ENCODE peak calls at places on chromosome 2, in four cellular contexts. R is WTC11, E is GM12878, D is HepG2. O is an unnamed sample.

GRCh38 chr2:8545676-8546318 is 136.1 kb upstream of the ID2 start:
- DNase-seq in R (no peak), E (no peak), D (no peak), O (no peak)

GRCh38 chr2:75432761-75433361 is 127.9 kb downstream of the EVA1A start:
- DNase-seq in R (no peak), E (peak), D (no peak), O (no peak)

GRCh38 chr2:199792381-199792780 is 58.6 kb downstream of the FTCDNL1 start:
- DNase-seq in R (no peak), E (no peak), D (no peak), O (no peak)

GRCh38 chr2:198471291-198471690 is 666.9 kb downstream of the PLCL1 start:
- DNase-seq in R (no peak), E (no peak), D (no peak), O (no peak)

GRCh38 chr2:175154670-175155082 is 13.3 kb downstream of the ATF2 start:
- DNase-seq in R (no peak), E (no peak), D (no peak), O (no peak)

GRCh38 chr2:191246820-191247380 is 1.7 kb downstream of the MYO1B start:
- DNase-seq in R (no peak), E (no peak), D (no peak), O (no peak)

GRCh38 chr2:132998221-132998620 is 328.2 kb upstream of the LYPD1 start:
- DNase-seq in R (no peak), E (no peak), D (no peak), O (no peak)

GRCh38 chr2:217064234-217065103 is 204.6 kb upstream of the TNP1 start:
- DNase-seq in R (peak), E (no peak), D (no peak), O (no peak)

GRCh38 chr2:52034706-52035105 is 1002.8 kb upstream of the NRXN1 start:
- DNase-seq in R (no peak), E (no peak), D (no peak), O (no peak)

GRCh38 chr2:9565436-9566153 is 10.0 kb upstream of the ADAM17 start:
- DNase-seq in R (no peak), E (no peak), D (no peak), O (no peak)

GRCh38 chr2:158323381-158323780 is 133.2 kb downstream of the CCDC148 start:
- DNase-seq in R (no peak), E (no peak), D (no peak), O (no peak)

GRCh38 chr2:194721227-194721626 is 935.8 kb upstream of the SLC39A10 start:
- DNase-seq in R (no peak), E (no peak), D (no peak), O (no peak)

GRCh38 chr2:99386011-99386410 is 48.8 kb downstream of the EIF5B start:
- DNase-seq in R (no peak), E (no peak), D (no peak), O (no peak)

GRCh38 chr2:148674063-148675020 is 29.8 kb downstream of the EPC2 start:
- DNase-seq in R (peak), E (no peak), D (peak), O (peak)

GRCh38 chr2:189797902-189798301 is 13.7 kb downstream of the PMS1 start:
- DNase-seq in R (no peak), E (no peak), D (no peak), O (no peak)

GRCh38 chr2:157628532-157629415 is at the start of gene ACVR1C:
- DNase-seq in R (peak), E (no peak), D (peak), O (peak)

GRCh38 chr2:165902929-165903328 is 50.6 kb downstream of the TTC21B start:
- DNase-seq in R (no peak), E (no peak), D (peak), O (no peak)

GRCh38 chr2:71895320-71896161 is 252.1 kb downstream of the CYP26B1 start:
- DNase-seq in R (no peak), E (no peak), D (no peak), O (peak)

GRCh38 chr2:73821227-73821626 is 7.5 kb upstream of the STAMBP start:
- DNase-seq in R (no peak), E (peak), D (no peak), O (no peak)

GRCh38 chr2:60550151-60550983 is 3.1 kb downstream of the BCL11A start:
- DNase-seq in R (peak), E (no peak), D (peak), O (peak)

GRCh38 chr2:37568565-37568964 is 102.9 kb downstream of the CDC42EP3 start:
- DNase-seq in R (no peak), E (no peak), D (no peak), O (no peak)

GRCh38 chr2:227460079-227460485 is 11.9 kb upstream of the AGFG1 start:
- DNase-seq in R (no peak), E (no peak), D (no peak), O (peak)

GRCh38 chr2:146321175-146321574 is 1523.7 kb upstream of the ACVR2A start:
- DNase-seq in R (no peak), E (no peak), D (no peak), O (no peak)

GRCh38 chr2:143778981-143779380 is 649.8 kb downstream of the ARHGAP15 start:
- DNase-seq in R (no peak), E (no peak), D (no peak), O (no peak)

GRCh38 chr2:81324046-81324445 is 1019.5 kb upstream of the LRRTM1 start:
- DNase-seq in R (peak), E (no peak), D (peak), O (no peak)

GRCh38 chr2:171747371-171747770 is 60.1 kb downstream of the DYNC1I2 start:
- DNase-seq in R (no peak), E (no peak), D (no peak), O (no peak)

GRCh38 chr2:15284601-15285000 is 276.5 kb downstream of the NBAS start:
- DNase-seq in R (no peak), E (no peak), D (no peak), O (no peak)

GRCh38 chr2:11102956-11103860 is 52.1 kb upstream of the SLC66A3 start:
- DNase-seq in R (no peak), E (no peak), D (no peak), O (no peak)

GRCh38 chr2:180124273-180124881 is 117.3 kb upstream of the CWC22 start:
- DNase-seq in R (no peak), E (peak), D (peak), O (peak)

GRCh38 chr2:47336259-47337238 is 66.4 kb upstream of the MSH2 start:
- DNase-seq in R (no peak), E (peak), D (no peak), O (peak)

GRCh38 chr2:26184555-26185303 is 11.8 kb downstream of the GAREM2 start:
- DNase-seq in R (peak), E (peak), D (no peak), O (peak)

GRCh38 chr2:176106636-176107539 is at the start of gene HOXD11:
- DNase-seq in R (peak), E (no peak), D (no peak), O (no peak)

GRCh38 chr2:239509388-239510143 is 108.7 kb upstream of the HDAC4 start:
- DNase-seq in R (no peak), E (no peak), D (no peak), O (no peak)

GRCh38 chr2:229713371-229714079 is 830 bp downstream of the DNER start:
- DNase-seq in R (peak), E (no peak), D (no peak), O (no peak)

GRCh38 chr2:213119061-213119809 is 32.2 kb downstream of the IKZF2 start:
- DNase-seq in R (no peak), E (peak), D (no peak), O (no peak)

GRCh38 chr2:137857871-137858270 is 106.4 kb upstream of the HNMT start:
- DNase-seq in R (no peak), E (no peak), D (no peak), O (no peak)

GRCh38 chr2:71223767-71224333 is 3.1 kb downstream of the PAIP2B start:
- DNase-seq in R (peak), E (no peak), D (peak), O (peak)

GRCh38 chr2:119753041-119753929 is 6.4 kb upstream of the PTPN4 start:
- DNase-seq in R (no peak), E (no peak), D (peak), O (no peak)

DNA sequence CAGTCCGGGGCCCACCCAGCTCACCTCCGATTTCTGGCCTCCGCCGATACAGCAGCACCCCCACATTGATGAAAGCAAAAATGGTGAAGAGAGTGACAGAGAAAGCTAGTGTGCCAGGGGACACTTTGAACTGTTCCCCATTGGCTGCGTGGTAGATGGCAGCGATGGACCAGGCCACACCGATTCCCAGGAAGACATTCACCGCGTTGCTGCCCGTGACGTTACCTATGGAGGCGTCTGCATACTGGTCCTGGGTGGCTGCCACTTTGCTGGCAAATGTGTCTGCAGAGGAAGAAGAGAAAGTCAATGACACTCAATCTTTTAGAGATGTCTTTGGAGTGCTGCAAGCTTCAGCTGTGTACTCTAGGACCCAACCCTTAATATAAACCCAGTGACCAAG is 336.3 kb upstream of the THUMPD2 start:
- DNase-seq in R (no peak), E (no peak), D (no peak), O (no peak)
- TF ChIP-seq TCF7 in R (no peak), E (no peak), D (no peak), O (no peak)

DNA sequence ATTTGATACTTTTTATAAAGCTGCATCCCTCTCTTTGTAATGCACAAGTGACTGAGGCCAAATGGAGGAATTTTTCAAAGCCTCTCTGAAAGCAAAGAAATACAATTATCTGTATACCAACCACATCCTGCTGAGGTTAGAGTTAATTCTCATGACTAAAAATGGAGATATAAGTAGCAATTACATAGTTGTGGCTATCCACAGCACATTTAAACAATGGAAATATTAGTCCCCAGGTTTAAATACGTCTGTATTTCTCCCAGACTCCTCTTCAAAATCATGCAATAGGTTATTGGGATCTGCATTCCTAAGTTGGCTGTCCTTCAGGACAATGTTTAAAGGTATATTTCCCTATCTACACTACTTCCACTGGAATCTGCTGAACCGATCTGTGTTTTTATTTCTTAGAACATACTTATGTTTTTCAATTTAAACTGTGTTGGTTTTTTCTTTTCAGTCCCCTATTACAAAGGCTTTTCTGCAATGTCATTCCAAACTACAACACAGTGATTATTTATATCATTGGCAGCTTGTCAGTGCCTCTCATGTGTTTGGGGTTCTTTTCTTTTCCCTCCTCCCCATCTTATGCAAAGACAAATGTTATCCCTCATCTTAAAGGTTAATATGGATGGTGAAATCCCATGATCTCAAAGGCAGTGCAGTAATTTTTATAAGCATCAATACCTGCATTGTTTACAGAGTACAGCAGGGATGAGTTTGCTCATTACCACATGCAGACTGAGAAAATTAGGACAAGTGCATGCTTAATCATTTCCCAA is 134.8 kb upstream of the FSHR start:
- DNase-seq in R (no peak), E (no peak), D (no peak), O (no peak)
- TF ChIP-seq TCF7 in R (no peak), E (no peak), D (no peak), O (no peak)

GRCh38 chr2:43192039-43192438 is 34.4 kb downstream of the ZFP36L2 start:
- DNase-seq in R (peak), E (no peak), D (no peak), O (no peak)

GRCh38 chr2:43192939-43193651 is 33.3 kb downstream of the ZFP36L2 start:
- DNase-seq in R (no peak), E (no peak), D (peak), O (no peak)

GRCh38 chr2:43196773-43197567 is 29.4 kb downstream of the ZFP36L2 start:
- DNase-seq in R (no peak), E (no peak), D (no peak), O (no peak)

GRCh38 chr2:43193652-43193995 is 32.8 kb downstream of the ZFP36L2 start:
- DNase-seq in R (no peak), E (no peak), D (no peak), O (no peak)

DNA sequence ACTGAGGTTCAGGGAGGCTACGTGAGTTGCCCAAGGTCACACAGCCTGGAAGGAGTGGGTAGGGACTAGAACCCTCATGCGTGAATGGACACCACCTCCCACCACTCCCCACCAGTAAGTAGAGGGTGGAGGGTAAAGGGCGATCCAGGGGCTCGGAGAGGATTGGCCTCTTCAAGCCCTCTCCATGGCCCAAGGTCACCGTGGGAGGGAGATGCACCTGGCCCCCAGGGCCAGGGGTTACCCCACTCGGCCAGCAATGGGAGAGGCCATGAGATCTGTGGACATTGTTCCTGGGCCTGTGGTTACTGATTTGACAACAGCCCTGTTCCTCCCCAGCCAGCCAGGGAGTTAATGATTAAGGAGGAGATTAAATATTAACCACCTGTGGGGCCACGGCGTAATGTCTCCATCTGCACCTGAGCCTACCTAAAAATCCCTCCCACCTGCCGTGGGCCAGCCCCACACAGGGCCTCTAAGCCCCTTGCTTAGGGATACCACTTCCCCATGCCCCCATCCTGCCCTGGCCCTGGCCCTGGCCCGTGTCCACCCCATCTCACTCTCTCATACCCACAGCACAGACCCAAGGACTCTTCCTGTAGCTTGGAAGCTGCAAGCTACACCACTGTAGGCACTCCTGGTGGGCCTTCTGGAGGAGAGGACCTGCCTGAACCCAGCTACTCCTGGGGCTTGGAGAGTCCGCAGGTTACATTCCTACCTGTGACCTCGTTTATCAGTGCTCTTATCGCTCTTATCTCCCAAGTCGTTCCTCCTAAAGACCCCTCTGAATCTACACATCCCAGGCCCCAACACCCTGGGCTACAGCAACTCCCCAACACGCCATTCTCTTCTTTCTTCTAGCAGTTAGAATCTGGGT is 32.2 kb downstream of the ZFP36L2 start:
- DNase-seq in R (no peak), E (peak), D (peak), O (no peak)
- TF ChIP-seq TCF7 in R (no peak), E (no peak), D (no peak), O (no peak)

GRCh38 chr2:102114290-102114721 is 28.2 kb upstream of the IL1R1 start:
- DNase-seq in R (no peak), E (peak), D (peak), O (no peak)
- TF ChIP-seq TCF7 in R (no peak), E (no peak), D (no peak), O (no peak)

DNA sequence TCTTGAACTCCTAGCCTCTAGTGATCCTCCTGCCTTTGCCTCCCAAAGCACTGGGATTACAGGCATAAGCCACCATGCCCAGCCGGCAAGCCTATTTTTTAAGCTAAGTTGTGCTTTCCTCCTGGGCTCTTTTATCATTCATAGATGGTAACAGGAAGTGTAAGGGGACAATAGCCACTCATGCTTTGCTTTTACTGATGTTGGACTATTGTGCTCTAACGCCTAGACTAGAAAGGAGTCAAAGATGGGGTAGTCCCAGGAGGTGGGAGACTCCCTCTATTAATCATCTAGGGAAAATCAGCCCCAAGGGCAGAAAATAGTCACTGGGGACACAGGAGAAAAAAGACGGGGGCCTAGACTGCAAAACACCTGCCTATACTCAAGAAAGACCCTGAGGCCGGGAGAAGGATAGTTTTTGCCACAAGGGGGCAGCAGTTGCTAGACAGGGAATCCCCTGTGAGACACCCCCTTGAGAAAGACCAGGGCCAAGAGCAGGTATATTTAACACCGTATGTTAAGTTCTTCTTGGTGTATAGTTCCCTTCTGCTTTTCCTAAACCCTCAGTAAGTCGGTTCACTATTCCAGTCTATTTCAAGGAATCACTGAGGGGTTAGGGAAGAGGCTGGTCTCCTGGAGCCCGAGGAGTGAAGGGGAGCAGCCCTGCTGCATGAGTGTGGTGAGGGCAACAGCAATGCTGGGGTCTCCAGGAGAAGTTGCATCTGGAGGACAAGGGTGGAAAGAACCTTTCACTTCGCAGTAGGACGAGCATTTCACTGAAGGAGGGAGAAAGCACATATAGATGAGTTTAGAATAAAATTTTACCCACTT is 2.1 kb upstream of the CXCR1 start:
- DNase-seq in R (peak), E (no peak), D (peak), O (peak)
- TF ChIP-seq TCF7 in R (no peak), E (no peak), D (no peak), O (no peak)

DNA sequence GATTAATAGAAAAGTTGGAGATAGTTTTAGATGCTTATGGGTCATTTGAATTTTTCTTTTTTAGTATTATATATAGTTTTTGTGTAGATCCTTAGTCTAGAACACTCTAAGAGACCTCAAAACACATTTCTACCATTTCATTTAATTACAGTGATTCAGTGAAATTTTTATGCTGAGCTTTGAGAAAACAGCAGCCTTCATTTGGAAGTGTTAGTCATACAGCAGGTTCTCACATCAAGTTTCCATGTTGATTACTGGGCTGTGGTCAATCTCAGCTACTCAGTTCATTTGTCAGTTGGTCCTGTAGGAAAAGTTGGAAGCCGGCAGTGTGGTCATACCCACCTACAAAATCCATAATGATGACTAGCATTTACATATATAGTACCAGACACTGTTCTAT is 37.9 kb downstream of the MAP3K19 start:
- DNase-seq in R (no peak), E (no peak), D (no peak), O (no peak)
- TF ChIP-seq TCF7 in R (no peak), E (no peak), D (no peak), O (no peak)

DNA sequence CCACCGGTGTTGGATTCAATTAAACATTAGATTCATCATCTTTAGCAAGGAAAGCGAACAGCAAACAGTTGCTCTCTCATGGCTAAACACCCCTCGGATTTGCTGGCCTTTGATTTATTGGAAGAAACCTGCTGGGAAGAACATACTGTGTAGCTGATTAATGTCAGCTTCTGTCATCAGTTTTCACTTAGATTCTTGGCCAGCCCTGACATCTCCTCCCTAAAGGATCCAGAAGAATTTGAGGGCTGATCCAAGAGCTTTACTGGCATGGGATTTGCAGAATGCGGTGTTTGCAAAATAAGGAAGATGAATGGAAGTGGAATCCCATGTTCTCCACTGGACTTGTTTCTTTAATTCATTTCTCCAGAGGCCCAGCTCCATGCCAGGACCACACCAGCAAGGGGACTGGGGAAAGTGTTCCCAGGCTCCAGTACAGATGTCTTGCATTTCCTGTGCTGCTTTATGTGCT is 80.5 kb downstream of the RDH14 start:
- DNase-seq in R (no peak), E (no peak), D (no peak), O (no peak)
- TF ChIP-seq TCF7 in R (no peak), E (no peak), D (no peak), O (no peak)

GRCh38 chr2:144983107-144983506 is 463.2 kb upstream of the ZEB2 start:
- DNase-seq in R (no peak), E (no peak), D (no peak), O (no peak)
- TF ChIP-seq TCF7 in R (no peak), E (no peak), D (no peak), O (no peak)

O was measured in K562.